ENCODE peak calls at places on chromosomes 6 and 20, in seven cellular contexts. D, B, F, L, P, R and I are unnamed samples. For H3K4me1, the result is how much of the 10 kb centered on the place peaks cover.

GRCh38 chr6:74717591-74717990 is 488.3 kb downstream of the COL12A1 start:
- DNase-seq in D (no peak), B (no peak), F (no peak), L (no peak), P (no peak), R (no peak), I (no peak)

GRCh38 chr6:36946526-36946925 is 8.0 kb upstream of the PI16 start:
- DNase-seq in D (no peak), B (no peak), F (no peak), L (no peak), P (no peak), R (no peak), I (no peak)

GRCh38 chr6:152750694-152751093 is at the start of gene VIP:
- DNase-seq in D (peak), B (no peak), F (peak), L (no peak), P (no peak), R (no peak), I (no peak)

GRCh38 chr20:53956013-53956715 is 114.2 kb downstream of the BCAS1 start:
- DNase-seq in D (no peak), B (no peak), F (no peak), L (no peak), P (no peak), R (no peak), I (no peak)

GRCh38 chr20:63320041-63320511 is 27.1 kb downstream of the COL20A1 start:
- DNase-seq in D (no peak), B (no peak), F (no peak), L (no peak), P (no peak), R (peak), I (no peak)

GRCh38 chr20:8389381-8390368 is 257.6 kb downstream of the PLCB1 start:
- DNase-seq in D (no peak), B (no peak), F (peak), L (no peak), P (no peak), R (no peak), I (no peak)

GRCh38 chr20:43963233-43963632 is 48.6 kb downstream of the TOX2 start:
- DNase-seq in D (no peak), B (no peak), F (no peak), L (no peak), P (no peak), R (no peak), I (no peak)

GRCh38 chr6:36912583-36912982 is 26.8 kb downstream of the C6orf89 start:
- DNase-seq in D (no peak), B (peak), F (no peak), L (no peak), P (no peak), R (no peak), I (peak)

GRCh38 chr20:20303742-20304141 is 64.2 kb upstream of the INSM1 start:
- DNase-seq in D (no peak), B (no peak), F (no peak), L (no peak), P (no peak), R (no peak), I (no peak)

GRCh38 chr20:51906049-51906448 is 103.7 kb upstream of the SALL4 start:
- DNase-seq in D (no peak), B (no peak), F (no peak), L (no peak), P (no peak), R (no peak), I (no peak)

GRCh38 chr20:25699914-25700313 is 3.3 kb upstream of the ZNF337 start:
- DNase-seq in D (no peak), B (no peak), F (no peak), L (no peak), P (no peak), R (no peak), I (no peak)

GRCh38 chr6:139338845-139339244 is 35.6 kb downstream of the CITED2 start:
- DNase-seq in D (no peak), B (no peak), F (no peak), L (no peak), P (no peak), R (no peak), I (no peak)

GRCh38 chr6:2630362-2630761 is 120.4 kb downstream of the MYLK4 start:
- DNase-seq in D (no peak), B (no peak), F (no peak), L (no peak), P (no peak), R (no peak), I (no peak)

GRCh38 chr6:65984089-65984488 is 277.1 kb upstream of the EYS start:
- DNase-seq in D (no peak), B (no peak), F (no peak), L (no peak), P (no peak), R (no peak), I (no peak)

GRCh38 chr6:92687278-92687677 is 732.1 kb downstream of the EPHA7 start:
- DNase-seq in D (no peak), B (no peak), F (no peak), L (no peak), P (no peak), R (no peak), I (no peak)

GRCh38 chr20:36728986-36729385 is 16.9 kb downstream of the NDRG3 start:
- DNase-seq in D (no peak), B (no peak), F (peak), L (no peak), P (no peak), R (no peak), I (no peak)

GRCh38 chr6:139534472-139535115 is 160.1 kb upstream of the CITED2 start:
- DNase-seq in D (no peak), B (no peak), F (no peak), L (no peak), P (no peak), R (no peak), I (no peak)

GRCh38 chr6:16154904-16155303 is 26.0 kb downstream of the MYLIP start:
- DNase-seq in D (no peak), B (no peak), F (no peak), L (no peak), P (no peak), R (no peak), I (no peak)

GRCh38 chr20:57656252-57656820 is 36.1 kb upstream of the ZBP1 start:
- DNase-seq in D (peak), B (peak), F (no peak), L (peak), P (peak), R (peak), I (no peak)

GRCh38 chr6:74851598-74851997 is 354.3 kb downstream of the COL12A1 start:
- DNase-seq in D (no peak), B (no peak), F (no peak), L (no peak), P (no peak), R (no peak), I (no peak)

GRCh38 chr20:44026932-44027685 is 112.5 kb downstream of the TOX2 start:
- DNase-seq in D (no peak), B (no peak), F (no peak), L (no peak), P (no peak), R (peak), I (no peak)

GRCh38 chr20:44714701-44715494 is at the start of gene CCN5:
- DNase-seq in D (no peak), B (peak), F (no peak), L (peak), P (peak), R (peak), I (peak)

GRCh38 chr6:121548146-121548545 is 112.7 kb downstream of the GJA1 start:
- DNase-seq in D (no peak), B (no peak), F (no peak), L (no peak), P (no peak), R (no peak), I (no peak)

GRCh38 chr6:85353012-85353411 is 96.9 kb upstream of the NT5E start:
- DNase-seq in D (no peak), B (no peak), F (no peak), L (no peak), P (no peak), R (no peak), I (no peak)

GRCh38 chr6:5782783-5783567 is 223.8 kb downstream of the NRN1 start:
- DNase-seq in D (no peak), B (no peak), F (no peak), L (no peak), P (no peak), R (no peak), I (peak)

GRCh38 chr20:9202440-9203080 is 133.7 kb downstream of the PLCB4 start:
- DNase-seq in D (no peak), B (no peak), F (no peak), L (no peak), P (no peak), R (no peak), I (no peak)

GRCh38 chr20:24384865-24385264 is 84.6 kb upstream of the SYNDIG1 start:
- DNase-seq in D (no peak), B (no peak), F (no peak), L (no peak), P (no peak), R (no peak), I (no peak)

GRCh38 chr6:56552212-56553130 is 90.2 kb downstream of the DST start:
- DNase-seq in D (no peak), B (no peak), F (no peak), L (no peak), P (no peak), R (no peak), I (no peak)

GRCh38 chr6:11869656-11870340 is 91.2 kb upstream of the ADTRP start:
- DNase-seq in D (no peak), B (no peak), F (peak), L (no peak), P (no peak), R (no peak), I (no peak)

GRCh38 chr6:6612308-6612707 is 23.8 kb downstream of the LY86 start:
- DNase-seq in D (no peak), B (no peak), F (no peak), L (no peak), P (no peak), R (no peak), I (no peak)

GRCh38 chr6:110799181-110799580 is 16.1 kb downstream of the CDK19 start:
- DNase-seq in D (no peak), B (no peak), F (no peak), L (no peak), P (no peak), R (no peak), I (no peak)

GRCh38 chr6:37096025-37096424 is 73.9 kb upstream of the PIM1 start:
- DNase-seq in D (no peak), B (no peak), F (no peak), L (no peak), P (no peak), R (no peak), I (no peak)

GRCh38 chr6:37473364-37474095 is 26.2 kb downstream of the CCDC167 start:
- DNase-seq in D (no peak), B (peak), F (no peak), L (peak), P (no peak), R (no peak), I (no peak)

GRCh38 chr6:106770081-106770480 is 140.7 kb downstream of the QRSL1 start:
- DNase-seq in D (no peak), B (no peak), F (no peak), L (no peak), P (no peak), R (no peak), I (no peak)

GRCh38 chr20:38186788-38187221 is 21.7 kb upstream of the TGM2 start:
- DNase-seq in D (no peak), B (no peak), F (no peak), L (no peak), P (no peak), R (no peak), I (no peak)

GRCh38 chr20:24798930-24799705 is 150.0 kb upstream of the CST7 start:
- DNase-seq in D (no peak), B (no peak), F (no peak), L (no peak), P (no peak), R (no peak), I (no peak)

GRCh38 chr6:3741477-3741871 is 10.0 kb downstream of the PXDC1 start:
- DNase-seq in D (no peak), B (no peak), F (no peak), L (peak), P (no peak), R (no peak), I (peak)
- TF ChIP-seq POLR2AphosphoS5 in D (no peak), B (no peak), F (no peak), L (no peak), P (no peak), R (no peak), I (no peak)

DNA sequence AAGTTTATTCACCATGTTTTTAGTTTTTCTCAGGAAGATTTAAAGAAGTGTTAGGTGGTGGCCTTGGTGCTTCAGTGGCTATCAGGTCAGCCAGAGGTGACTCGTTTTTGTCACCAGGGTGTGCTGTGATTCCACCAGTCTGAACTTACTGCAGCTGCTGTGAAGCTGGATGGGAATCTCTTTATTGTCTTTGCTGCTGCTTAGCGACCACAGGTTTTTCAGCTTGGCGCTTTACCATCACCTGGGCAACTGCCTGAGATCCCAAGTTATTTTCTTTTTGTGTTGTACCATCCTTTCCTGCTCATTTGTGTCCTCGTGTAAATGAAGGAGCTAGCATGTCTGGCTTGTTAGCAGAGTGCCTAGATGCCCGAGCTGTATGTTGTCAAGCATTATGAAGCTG is 146.9 kb downstream of the MACROD2 start:
- DNase-seq in D (peak), B (peak), F (peak), L (no peak), P (peak), R (no peak), I (peak)
- TF ChIP-seq CTCF in D (peak), B (peak), F (peak), L (no peak), P (peak), R (peak), I (peak)

GRCh38 chr6:40897390-40898003 is 141.5 kb downstream of the UNC5CL start:
- DNase-seq in D (no peak), B (no peak), F (no peak), L (no peak), P (no peak), R (no peak), I (no peak)

GRCh38 chr6:40898073-40898472 is 140.9 kb downstream of the UNC5CL start:
- DNase-seq in D (no peak), B (no peak), F (no peak), L (no peak), P (no peak), R (no peak), I (no peak)

GRCh38 chr6:40893021-40893420 is 146.0 kb downstream of the UNC5CL start:
- DNase-seq in D (no peak), B (no peak), F (no peak), L (no peak), P (no peak), R (no peak), I (no peak)

GRCh38 chr6:40896696-40897095 is 142.3 kb downstream of the UNC5CL start:
- DNase-seq in D (no peak), B (no peak), F (no peak), L (no peak), P (no peak), R (no peak), I (no peak)

GRCh38 chr6:40894962-40895799 is 143.8 kb downstream of the UNC5CL start:
- DNase-seq in D (peak), B (peak), F (peak), L (peak), P (peak), R (peak), I (peak)
- H3K4me1 ChIP-seq in D (under half), B (under half), F (under half), L (under half), P (under half), R (under half), I (under half)

GRCh38 chr6:50868466-50868865 is 49.8 kb downstream of the TFAP2B start:
- DNase-seq in D (no peak), B (no peak), F (no peak), L (no peak), P (no peak), R (no peak), I (no peak)
- TF ChIP-seq POLR2AphosphoS5 in D (no peak), B (no peak), F (no peak), L (no peak), P (no peak), R (no peak), I (no peak)

GRCh38 chr20:58838174-58838573 is 12.5 kb downstream of the GNAS-AS1 start:
- DNase-seq in D (no peak), B (no peak), F (no peak), L (no peak), P (no peak), R (no peak), I (no peak)
- TF ChIP-seq CTCF in D (peak), B (no peak), F (peak), L (no peak), P (no peak), R (no peak), I (no peak)

GRCh38 chr20:13428684-13429083 is 207.6 kb downstream of the ISM1 start:
- DNase-seq in D (no peak), B (no peak), F (no peak), L (no peak), P (no peak), R (no peak), I (no peak)

GRCh38 chr20:13426870-13427269 is 205.8 kb downstream of the ISM1 start:
- DNase-seq in D (no peak), B (no peak), F (no peak), L (no peak), P (no peak), R (no peak), I (no peak)

GRCh38 chr20:13430346-13431002 is 208.3 kb downstream of the TASP1 start:
- DNase-seq in D (no peak), B (no peak), F (no peak), L (no peak), P (peak), R (no peak), I (no peak)

GRCh38 chr20:13436530-13436929 is 202.2 kb downstream of the TASP1 start:
- DNase-seq in D (no peak), B (no peak), F (no peak), L (no peak), P (no peak), R (no peak), I (no peak)

DNA sequence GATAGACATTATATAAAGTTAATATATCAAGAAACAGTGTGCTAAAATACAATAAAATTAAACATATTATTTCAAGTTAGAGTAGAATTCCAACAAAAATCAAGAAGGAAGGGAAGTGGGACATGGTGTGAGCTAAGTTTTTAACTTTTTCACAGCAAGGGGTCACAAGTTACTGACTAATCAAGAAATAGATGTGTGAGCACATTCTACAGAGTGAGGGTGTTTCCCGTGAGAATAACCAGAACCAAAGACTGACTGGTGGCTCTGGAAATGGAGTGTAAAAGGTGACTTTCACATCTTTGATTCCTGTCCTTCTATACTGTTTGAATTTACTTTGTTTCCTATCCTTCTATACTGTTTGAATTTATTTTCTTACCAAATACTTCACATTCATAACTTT is 206.6 kb downstream of the TASP1 start:
- DNase-seq in D (no peak), B (no peak), F (no peak), L (no peak), P (no peak), R (no peak), I (no peak)
- H3K4me1 ChIP-seq in D (under half), B (under half), F (under half), L (under half), P (under half), R (under half), I (under half)

GRCh38 chr20:14963262-14963663 is 625.9 kb upstream of the FLRT3 start:
- DNase-seq in D (no peak), B (peak), F (no peak), L (no peak), P (no peak), R (no peak), I (no peak)
- TF ChIP-seq POLR2AphosphoS5 in D (no peak), B (peak), F (no peak), L (no peak), P (no peak), R (no peak), I (no peak)

GRCh38 chr20:277496-277781 is 13.1 kb downstream of the C20orf96 start:
- DNase-seq in D (no peak), B (no peak), F (no peak), L (no peak), P (no peak), R (no peak), I (no peak)

GRCh38 chr20:275791-276190 is 14.8 kb downstream of the C20orf96 start:
- DNase-seq in D (no peak), B (no peak), F (no peak), L (no peak), P (no peak), R (no peak), I (no peak)

GRCh38 chr20:276620-277495 is 13.7 kb downstream of the C20orf96 start:
- DNase-seq in D (no peak), B (no peak), F (no peak), L (no peak), P (no peak), R (no peak), I (no peak)

GRCh38 chr20:278181-278580 is 12.4 kb downstream of the C20orf96 start:
- DNase-seq in D (no peak), B (no peak), F (no peak), L (no peak), P (no peak), R (no peak), I (no peak)

GRCh38 chr20:278607-279571 is 11.7 kb downstream of the C20orf96 start:
- DNase-seq in D (peak), B (no peak), F (peak), L (peak), P (no peak), R (no peak), I (no peak)
- TF ChIP-seq CTCF in D (peak), B (no peak), F (peak), L (peak), P (no peak), R (no peak), I (no peak)